ENCODE peak calls at places on chromosome 3, in six cellular contexts. One of them, this sample, is unnamed. For H3K27me3, the result is how much of the 10 kb centered on the place peaks cover.

GRCh38 chr3:65144791-65145355 is 457.1 kb upstream of the ADAMTS9 start:
- DNase-seq in iPS DF 6.9: no peak
- DNase-seq in brain microvascular endothelial cell: no peak
- DNase-seq in left ventricle myocardium inferior: no peak
- DNase-seq in GM06990: no peak
- DNase-seq in thyroid gland: no peak
- DNase-seq in this sample: no peak

GRCh38 chr3:182533394-182533793 is 259.9 kb upstream of the ATP11B start:
- DNase-seq in GM06990: no peak
- DNase-seq in brain microvascular endothelial cell: no peak
- DNase-seq in iPS DF 6.9: no peak
- DNase-seq in thyroid gland: no peak
- DNase-seq in left ventricle myocardium inferior: no peak
- DNase-seq in this sample: no peak

GRCh38 chr3:183032904-183033555 is 52.7 kb upstream of the DCUN1D1 start:
- DNase-seq in thyroid gland: no peak
- DNase-seq in left ventricle myocardium inferior: no peak
- DNase-seq in GM06990: no peak
- DNase-seq in iPS DF 6.9: no peak
- DNase-seq in brain microvascular endothelial cell: no peak
- DNase-seq in this sample: no peak

GRCh38 chr3:112531358-112531781 is 30.4 kb downstream of the ATG3 start:
- DNase-seq in GM06990: no peak
- DNase-seq in thyroid gland: no peak
- DNase-seq in iPS DF 6.9: no peak
- DNase-seq in brain microvascular endothelial cell: no peak
- DNase-seq in left ventricle myocardium inferior: no peak
- DNase-seq in this sample: no peak

GRCh38 chr3:73719877-73720276 is 95.1 kb upstream of the PDZRN3 start:
- DNase-seq in iPS DF 6.9: no peak
- DNase-seq in brain microvascular endothelial cell: no peak
- DNase-seq in GM06990: no peak
- DNase-seq in left ventricle myocardium inferior: no peak
- DNase-seq in thyroid gland: no peak
- DNase-seq in this sample: no peak

GRCh38 chr3:94928921-94929320 is 866.1 kb downstream of the NSUN3 start:
- DNase-seq in thyroid gland: no peak
- DNase-seq in left ventricle myocardium inferior: no peak
- DNase-seq in brain microvascular endothelial cell: peak
- DNase-seq in iPS DF 6.9: no peak
- DNase-seq in GM06990: no peak
- DNase-seq in this sample: no peak

GRCh38 chr3:29577250-29577649 is 296.4 kb downstream of the RBMS3 start:
- DNase-seq in GM06990: no peak
- DNase-seq in iPS DF 6.9: no peak
- DNase-seq in brain microvascular endothelial cell: no peak
- DNase-seq in thyroid gland: peak
- DNase-seq in left ventricle myocardium inferior: peak
- DNase-seq in this sample: no peak

GRCh38 chr3:66504761-66505641 is 4.2 kb upstream of the LRIG1 start:
- DNase-seq in thyroid gland: no peak
- DNase-seq in iPS DF 6.9: no peak
- DNase-seq in GM06990: no peak
- DNase-seq in brain microvascular endothelial cell: no peak
- DNase-seq in left ventricle myocardium inferior: no peak
- DNase-seq in this sample: no peak

GRCh38 chr3:11640009-11640673 is 3.6 kb downstream of the VGLL4 start:
- DNase-seq in left ventricle myocardium inferior: no peak
- DNase-seq in brain microvascular endothelial cell: no peak
- DNase-seq in GM06990: no peak
- DNase-seq in iPS DF 6.9: no peak
- DNase-seq in thyroid gland: no peak
- DNase-seq in this sample: no peak
- H3K4me3 ChIP-seq in left ventricle myocardium inferior: peak
- H3K4me3 ChIP-seq in brain microvascular endothelial cell: peak
- H3K4me3 ChIP-seq in GM06990: no peak
- H3K4me3 ChIP-seq in iPS DF 6.9: no peak
- H3K4me3 ChIP-seq in thyroid gland: no peak
- H3K4me3 ChIP-seq in this sample: no peak

GRCh38 chr3:184558726-184559125 is 2.9 kb upstream of the EPHB3 start:
- DNase-seq in brain microvascular endothelial cell: no peak
- DNase-seq in iPS DF 6.9: no peak
- DNase-seq in thyroid gland: no peak
- DNase-seq in left ventricle myocardium inferior: no peak
- DNase-seq in GM06990: no peak
- DNase-seq in this sample: no peak
- H3K27me3 ChIP-seq in brain microvascular endothelial cell: under half
- H3K27me3 ChIP-seq in iPS DF 6.9: under half
- H3K27me3 ChIP-seq in thyroid gland: under half
- H3K27me3 ChIP-seq in left ventricle myocardium inferior: half or more
- H3K27me3 ChIP-seq in GM06990: under half
- H3K27me3 ChIP-seq in this sample: under half

DNA sequence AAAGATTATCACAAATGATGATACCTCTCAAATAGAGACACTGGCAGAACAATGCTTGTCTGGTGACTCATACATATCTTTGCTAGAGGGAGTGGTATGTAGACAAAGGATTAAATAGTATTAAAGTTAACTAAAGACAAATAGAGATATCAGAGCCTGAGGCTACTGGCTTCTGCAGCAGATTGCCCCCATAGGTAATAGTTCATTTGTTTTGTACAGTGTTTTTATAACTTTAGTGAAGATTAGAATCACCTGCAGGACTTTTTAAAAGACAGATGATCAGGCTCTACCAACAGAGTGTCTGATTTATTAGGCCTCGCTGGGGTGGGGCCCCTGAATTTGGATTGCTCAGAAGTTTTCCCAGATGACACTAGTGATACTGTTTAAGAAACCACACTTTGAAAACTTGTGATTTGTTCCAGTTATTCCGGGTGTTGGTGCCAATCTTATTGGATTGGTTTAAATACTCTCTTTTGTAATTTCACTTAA is 96.4 kb downstream of the NAALADL2 start:
- DNase-seq in iPS DF 6.9: no peak
- DNase-seq in GM06990: no peak
- DNase-seq in thyroid gland: no peak
- DNase-seq in left ventricle myocardium inferior: no peak
- DNase-seq in brain microvascular endothelial cell: peak
- DNase-seq in this sample: no peak
- H3K4me3 ChIP-seq in iPS DF 6.9: no peak
- H3K4me3 ChIP-seq in GM06990: no peak
- H3K4me3 ChIP-seq in thyroid gland: no peak
- H3K4me3 ChIP-seq in left ventricle myocardium inferior: no peak
- H3K4me3 ChIP-seq in brain microvascular endothelial cell: no peak
- H3K4me3 ChIP-seq in this sample: no peak

DNA sequence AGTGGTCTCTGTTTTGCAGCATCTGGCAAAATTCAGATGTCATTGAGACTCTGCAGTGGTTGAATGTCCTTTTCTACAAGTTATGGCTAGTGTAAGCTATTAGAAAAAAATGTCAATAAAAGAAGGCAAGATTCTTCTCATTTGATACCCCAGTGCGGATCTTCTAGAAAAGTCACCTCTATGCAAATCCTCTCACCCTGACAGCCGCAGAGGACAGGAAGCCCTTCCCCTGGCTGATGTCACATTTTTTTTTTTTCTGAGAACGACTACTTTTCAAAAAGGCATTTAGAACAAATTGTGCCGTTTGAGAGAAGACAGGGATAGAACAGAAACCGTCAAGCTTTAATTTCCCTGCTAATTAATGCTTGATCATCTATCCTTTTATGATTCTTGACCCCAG is 183.6 kb downstream of the OPA1 start:
- DNase-seq in thyroid gland: no peak
- DNase-seq in brain microvascular endothelial cell: no peak
- DNase-seq in GM06990: no peak
- DNase-seq in left ventricle myocardium inferior: no peak
- DNase-seq in iPS DF 6.9: no peak
- DNase-seq in this sample: no peak
- H3K27me3 ChIP-seq in thyroid gland: under half
- H3K27me3 ChIP-seq in brain microvascular endothelial cell: half or more
- H3K27me3 ChIP-seq in GM06990: under half
- H3K27me3 ChIP-seq in left ventricle myocardium inferior: half or more
- H3K27me3 ChIP-seq in iPS DF 6.9: under half
- H3K27me3 ChIP-seq in this sample: under half

This sample was measured in lung.